ENCODE peak calls at places on chromosomes 3 and 15, in seven cellular contexts. F, R, W, G, C, Y and O are unnamed samples.

GRCh38 chr3:111979689-111980025 is 831 bp downstream of the ABHD10 start:
- DNase-seq in R (no peak), W (no peak), Y (no peak), F (no peak), C (no peak), G (no peak), O (no peak)

GRCh38 chr3:189272500-189273119 is 100.8 kb downstream of the TPRG1 start:
- DNase-seq in R (no peak), Y (no peak), F (no peak), C (no peak), W (peak), G (peak), O (no peak)

GRCh38 chr3:62875103-62876002 is at the start of gene CADPS:
- DNase-seq in C (no peak), W (no peak), G (no peak), R (peak), F (no peak), Y (no peak), O (no peak)

GRCh38 chr3:12222765-12223485 is 64.2 kb upstream of the TIMP4 start:
- DNase-seq in G (peak), F (no peak), W (no peak), C (no peak), R (peak), Y (no peak), O (no peak)

GRCh38 chr3:158709666-158710083 is 22.6 kb downstream of the RARRES1 start:
- DNase-seq in F (no peak), C (no peak), W (no peak), G (peak), R (peak), Y (no peak), O (peak)

GRCh38 chr15:88166330-88166993 is 90.1 kb downstream of the NTRK3 start:
- DNase-seq in G (no peak), F (no peak), W (peak), R (peak), C (no peak), Y (peak), O (no peak)

GRCh38 chr3:119352863-119353527 is 58.8 kb downstream of the ARHGAP31 start:
- DNase-seq in W (no peak), G (peak), R (peak), Y (no peak), F (no peak), C (no peak), O (no peak)

GRCh38 chr15:82531496-82532382 is 8.5 kb downstream of the RPS17 start:
- DNase-seq in Y (no peak), G (no peak), C (no peak), R (no peak), F (no peak), W (no peak), O (no peak)

GRCh38 chr3:74692-75243 is 121.8 kb upstream of the CHL1 start:
- DNase-seq in G (no peak), R (no peak), C (no peak), F (no peak), Y (no peak), W (no peak), O (no peak)

GRCh38 chr15:92226020-92226612 is 167.6 kb upstream of the ST8SIA2 start:
- DNase-seq in G (peak), F (no peak), R (peak), W (no peak), C (no peak), Y (peak), O (no peak)

GRCh38 chr3:86993704-86994103 is 2.8 kb upstream of the VGLL3 start:
- DNase-seq in W (no peak), F (no peak), C (no peak), R (peak), G (peak), Y (no peak), O (no peak)

GRCh38 chr3:171489348-171489747 is 29.1 kb upstream of the TNIK start:
- DNase-seq in R (no peak), G (no peak), C (no peak), F (no peak), Y (no peak), W (no peak), O (no peak)

GRCh38 chr3:12798559-12799179 is 2.2 kb downstream of the CAND2 start:
- DNase-seq in R (no peak), F (no peak), W (no peak), C (no peak), Y (no peak), G (no peak), O (no peak)